ENCODE peak calls at places on chromosome 21, in five cellular contexts. X, Y, I, V and E are unnamed samples.

GRCh38 chr21:21101911-21102310 is 103.7 kb downstream of the NCAM2 start:
- DNase-seq in Y (no peak), V (no peak), X (no peak), I (no peak), E (peak; percentile 64)

GRCh38 chr21:45040114-45040715 is 34.2 kb upstream of the ADARB1 start:
- DNase-seq in X (no peak), I (no peak), Y (no peak), V (no peak), E (no peak)

GRCh38 chr21:43188181-43188580 is 19.4 kb downstream of the CRYAA start:
- DNase-seq in X (no peak), V (no peak), I (no peak), Y (no peak), E (peak; percentile 1)

GRCh38 chr21:45142469-45142868 is 68.1 kb downstream of the ADARB1 start:
- DNase-seq in X (peak; percentile 32), V (peak; percentile 64), I (no peak), Y (no peak), E (no peak)

GRCh38 chr21:32826317-32827167 is 55.0 kb upstream of the PAXBP1 start:
- DNase-seq in X (peak; percentile 26), V (no peak), I (peak; percentile 50), Y (peak; percentile 45), E (peak; percentile 78)

GRCh38 chr21:44986471-44987291 is 46.9 kb downstream of the SLX9 start:
- DNase-seq in Y (no peak), I (no peak), V (peak; percentile 29), X (no peak), E (no peak)

GRCh38 chr21:31284797-31285397 is 59.2 kb downstream of the TIAM1 start:
- DNase-seq in I (no peak), V (no peak), Y (no peak), X (no peak), E (no peak)

GRCh38 chr21:43187715-43188114 is 18.9 kb downstream of the CRYAA start:
- DNase-seq in X (peak; percentile 4), V (no peak), Y (no peak), I (no peak), E (peak; percentile 3)

GRCh38 chr21:44593598-44594405 is 1.5 kb upstream of the KRTAP10-6 start:
- DNase-seq in Y (no peak), V (no peak), X (no peak), I (no peak), E (no peak)

GRCh38 chr21:14923468-14923867 is 141.3 kb downstream of the NRIP1 start:
- DNase-seq in Y (no peak), V (no peak), I (no peak), X (no peak), E (no peak)

GRCh38 chr21:44723177-44724131 is 12.1 kb upstream of the TSPEAR start:
- DNase-seq in X (no peak), V (no peak), I (no peak), Y (no peak), E (no peak)

GRCh38 chr21:45632165-45632896 is 11.2 kb upstream of the PCBP3 start:
- DNase-seq in V (no peak), Y (peak; percentile 85), X (no peak), I (no peak), E (no peak)

GRCh38 chr21:33495743-33496142 is 4.2 kb upstream of the DNAJC28 start:
- DNase-seq in X (no peak), V (no peak), I (no peak), Y (no peak), E (peak; percentile 35)

GRCh38 chr21:46599251-46599572 is 5.7 kb downstream of the S100B start:
- DNase-seq in I (no peak), Y (no peak), V (no peak), X (no peak), E (no peak)

GRCh38 chr21:46206163-46207005 is 22.1 kb upstream of the SPATC1L start:
- DNase-seq in X (no peak), V (peak; percentile 28), I (peak; percentile 4), Y (no peak), E (no peak)

GRCh38 chr21:36255650-36256047 is 64.3 kb upstream of the MORC3 start:
- DNase-seq in I (no peak), V (no peak), X (no peak), Y (peak; percentile 78), E (no peak)

GRCh38 chr21:25732091-25732760 is 2.5 kb downstream of the ATP5PF start:
- DNase-seq in I (no peak), V (no peak), Y (no peak), X (no peak), E (no peak)
- H3K27ac ChIP-seq in I (no peak overlapping the region), V (no peak overlapping the region), Y (no peak overlapping the region), X (no peak overlapping the region), E (no peak overlapping the region)

DNA sequence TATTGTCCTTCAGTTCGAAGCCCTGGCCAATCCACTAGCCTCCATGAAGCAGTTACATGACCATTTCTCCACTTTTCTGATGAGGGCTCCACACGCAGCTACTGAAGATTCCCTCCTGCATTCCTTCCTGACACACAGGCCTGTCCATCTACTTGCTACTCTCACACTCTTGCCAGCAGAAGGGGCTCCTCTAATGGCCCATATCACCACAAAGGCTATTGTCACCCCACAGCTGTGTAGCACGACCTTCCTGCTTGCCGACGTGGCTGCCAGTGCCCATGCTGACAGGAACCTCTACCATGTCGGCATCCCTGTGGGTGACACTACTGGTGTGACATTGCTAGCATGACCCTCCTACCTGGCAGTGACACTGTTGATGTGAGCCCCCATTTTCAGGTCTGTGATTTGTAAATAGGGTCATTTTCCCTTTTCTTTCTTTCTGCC is 1528.6 kb upstream of the TPTE start:
- DNase-seq in I (no peak), X (no peak), Y (no peak), V (no peak), E (no peak)
- H3K4me3 ChIP-seq in I (no peak overlapping the region), X (no peak overlapping the region), Y (no peak overlapping the region), V (no peak overlapping the region), E (no peak overlapping the region)

GRCh38 chr21:27426196-27426595 is 459.3 kb upstream of the ADAMTS5 start:
- DNase-seq in Y (no peak), I (no peak), X (no peak), V (no peak), E (no peak)

GRCh38 chr21:27423906-27424595 is 457.2 kb upstream of the ADAMTS5 start:
- DNase-seq in X (no peak), Y (no peak), V (no peak), I (no peak), E (no peak)

GRCh38 chr21:27424601-27425000 is 457.7 kb upstream of the ADAMTS5 start:
- DNase-seq in Y (no peak), I (no peak), X (no peak), V (no peak), E (no peak)

GRCh38 chr21:27425574-27425973 is 458.7 kb upstream of the ADAMTS5 start:
- DNase-seq in Y (no peak), V (no peak), X (no peak), I (no peak), E (no peak)

DNA sequence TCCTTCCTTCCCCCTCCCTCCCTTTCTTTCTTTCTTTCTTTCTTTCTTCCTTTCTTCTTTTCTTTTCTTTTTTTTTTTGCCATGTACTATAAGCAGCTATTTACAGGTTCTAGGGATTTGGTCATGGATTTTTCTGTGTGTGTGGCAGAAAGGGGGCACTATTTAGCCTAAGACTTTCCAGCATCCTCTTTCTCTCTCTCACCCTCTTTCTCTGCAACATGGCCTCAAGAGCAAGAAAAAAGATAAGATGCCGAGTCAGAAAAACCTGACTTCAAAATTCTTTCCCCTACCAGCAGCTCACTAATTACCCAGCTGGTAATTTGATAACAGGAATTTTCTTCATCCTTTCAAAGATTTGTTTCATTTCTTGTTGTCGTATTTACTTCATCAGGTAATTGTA is 458.3 kb upstream of the ADAMTS5 start:
- DNase-seq in X (no peak), Y (no peak), V (no peak), I (no peak), E (no peak)
- TF ChIP-seq CTCF in X (no peak), Y (no peak), V (no peak), I (no peak), E (no peak)

DNA sequence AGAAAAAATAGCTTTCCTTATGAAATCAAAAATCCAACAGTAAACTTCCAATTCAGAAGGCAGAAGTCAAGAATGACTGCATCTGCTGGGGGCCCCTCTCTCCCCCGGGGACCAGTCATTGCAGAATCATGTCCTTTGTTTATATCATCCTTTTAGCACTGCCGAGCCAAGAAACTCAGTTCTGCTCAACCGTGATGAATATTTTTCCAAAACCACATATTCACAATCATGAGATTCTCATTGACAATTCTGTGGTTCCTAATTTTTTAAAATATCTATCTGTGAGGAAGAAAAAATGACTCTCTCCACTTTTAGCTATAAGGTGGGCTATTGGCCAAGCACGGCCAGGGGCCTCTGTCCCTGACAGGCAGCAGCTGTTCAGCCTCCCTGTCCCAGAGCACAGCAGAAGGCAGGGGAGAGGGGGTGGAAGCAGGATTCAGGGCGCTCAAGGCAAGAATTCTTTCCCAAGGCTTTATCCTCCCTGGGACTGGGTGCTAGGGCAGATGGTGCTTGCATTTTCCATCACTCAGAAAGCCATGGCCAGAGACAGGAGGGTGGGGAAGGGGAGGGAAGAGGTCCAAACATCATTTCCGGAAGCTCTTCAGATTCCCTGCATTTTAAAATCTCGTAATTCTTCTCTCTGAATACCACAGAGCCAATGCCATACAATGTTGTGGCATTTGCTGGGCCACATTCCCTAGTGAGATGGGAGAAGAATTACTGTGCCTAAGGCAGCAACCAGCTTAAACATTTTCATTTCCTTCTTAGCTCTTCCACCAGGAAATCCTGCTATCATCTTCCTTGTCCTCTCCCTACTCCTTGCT is 60.5 kb downstream of the KCNJ6 start:
- DNase-seq in X (no peak), I (no peak), V (no peak), Y (no peak), E (peak; percentile 94)
- H3K27ac ChIP-seq in X (no peak overlapping the region), I (no peak overlapping the region), V (no peak overlapping the region), Y (no peak overlapping the region), E (peak overlapping the region; percentile 79)

DNA sequence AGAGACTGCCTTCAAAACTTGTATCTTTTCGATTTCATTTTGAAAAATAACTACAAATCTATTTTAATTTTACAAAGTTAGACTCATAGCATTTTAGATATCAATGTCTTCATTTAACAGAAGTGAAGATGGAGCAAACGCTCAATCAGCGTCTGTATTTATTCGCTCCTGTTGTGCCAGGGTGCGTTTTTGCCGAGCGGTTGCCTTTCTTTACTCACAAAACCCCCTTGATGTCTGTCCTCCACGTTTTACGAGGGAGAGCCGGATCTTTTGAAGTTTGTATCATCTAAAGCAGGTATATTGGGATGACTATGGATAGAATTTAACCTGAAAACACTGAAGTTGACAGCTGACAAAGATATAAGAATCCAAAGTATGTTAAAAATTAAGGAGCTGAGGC is 44.6 kb downstream of the MRPL39 start:
- DNase-seq in Y (no peak), I (no peak), V (no peak), X (no peak), E (no peak)
- H3K4me3 ChIP-seq in Y (peak overlapping the region; percentile 63), I (peak overlapping the region; percentile 36), V (peak overlapping the region; percentile 43), X (no peak overlapping the region), E (no peak overlapping the region)

GRCh38 chr21:16070207-16070651 is 340.4 kb downstream of the USP25 start:
- DNase-seq in Y (no peak), X (no peak), V (no peak), I (no peak), E (no peak)
- TF ChIP-seq CTCF in Y (no peak), X (no peak), V (no peak), I (no peak), E (no peak)

GRCh38 chr21:38902608-38903445 is 97.1 kb downstream of the ETS2 start:
- DNase-seq in I (no peak), Y (no peak), X (no peak), V (no peak), E (no peak)

GRCh38 chr21:38898422-38899098 is 92.8 kb downstream of the ETS2 start:
- DNase-seq in I (no peak), V (no peak), Y (no peak), X (no peak), E (no peak)

GRCh38 chr21:38897532-38898421 is 92.0 kb downstream of the ETS2 start:
- DNase-seq in X (no peak), Y (peak; percentile 68), V (no peak), I (no peak), E (no peak)

GRCh38 chr21:38899277-38899947 is 93.7 kb downstream of the ETS2 start:
- DNase-seq in I (no peak), Y (no peak), V (no peak), X (no peak), E (no peak)

GRCh38 chr21:38900499-38900898 is 94.8 kb downstream of the ETS2 start:
- DNase-seq in V (no peak), I (no peak), Y (no peak), X (no peak), E (no peak)
- H3K27ac ChIP-seq in V (no peak overlapping the region), I (no peak overlapping the region), Y (no peak overlapping the region), X (no peak overlapping the region), E (no peak overlapping the region)